ENCODE peak calls at places on chromosomes 4 and X, in five cellular contexts. J is fibroblast of pulmonary artery, H is brain microvascular endothelial cell, Q is breast epithelium, T is mammary epithelial cell. E is an unnamed sample.

GRCh38 chrX:30302957-30303356 is 6.2 kb downstream of the NR0B1 start:
- DNase-seq in J (no peak), Q (peak; percentile 30), H (no peak), T (peak; percentile 35), E (no peak)

GRCh38 chr4:89492476-89493110 is 185.0 kb upstream of the GPRIN3 start:
- DNase-seq in J (peak; percentile 92), Q (no peak), H (peak; percentile 80), T (peak; percentile 60), E (no peak)

GRCh38 chr4:25843340-25844097 is 19.3 kb downstream of the SEL1L3 start:
- DNase-seq in T (no peak), J (no peak), H (no peak), Q (no peak), E (no peak)

GRCh38 chrX:31179203-31179602 is 107.4 kb upstream of the FTHL17 start:
- DNase-seq in T (no peak), J (no peak), H (no peak), Q (no peak), E (no peak)

GRCh38 chr4:38583102-38583501 is 80.9 kb upstream of the KLF3 start:
- DNase-seq in H (no peak), T (peak; percentile 46), Q (no peak), J (no peak), E (no peak)

GRCh38 chr4:41442818-41443217 is 95.1 kb upstream of the LIMCH1 start:
- DNase-seq in T (no peak), J (no peak), Q (no peak), H (no peak), E (no peak)

GRCh38 chr4:106032851-106033286 is 137.6 kb downstream of the NPNT start:
- DNase-seq in J (peak; percentile 44), Q (no peak), H (peak; percentile 16), T (no peak), E (no peak)

GRCh38 chr4:84238247-84239090 is 260.6 kb downstream of the NKX6-1 start:
- DNase-seq in H (peak; percentile 18), Q (no peak), J (no peak), T (peak; percentile 26), E (no peak)

GRCh38 chr4:57424231-57424897 is 314.2 kb upstream of the IGFBP7 start:
- DNase-seq in H (peak; percentile 80), Q (no peak), T (peak; percentile 90), J (peak; percentile 74), E (peak; percentile 75)

GRCh38 chr4:119872344-119873031 is 194.2 kb downstream of the MAD2L1 start:
- DNase-seq in Q (no peak), J (no peak), T (no peak), H (no peak), E (peak; percentile 64)

GRCh38 chrX:46260502-46260901 is 284.7 kb downstream of the ZNF674 start:
- DNase-seq in T (peak; percentile 97), Q (peak; percentile 53), H (no peak), J (no peak), E (no peak)

GRCh38 chr4:75494563-75494962 is 19.6 kb downstream of the RCHY1 start:
- DNase-seq in J (peak; percentile 80), H (peak; percentile 28), T (peak; percentile 84), Q (no peak), E (no peak)

GRCh38 chrX:130825509-130825908 is 77.5 kb downstream of the ENOX2 start:
- DNase-seq in J (no peak), Q (no peak), H (no peak), T (no peak), E (no peak)

GRCh38 chr4:122065149-122065548 is 87.0 kb upstream of the BLTP1 start:
- DNase-seq in J (no peak), Q (no peak), H (no peak), T (no peak), E (no peak)

GRCh38 chr4:154743683-154744340 is at the start of gene LRAT:
- DNase-seq in T (peak; percentile 89), Q (peak; percentile 53), H (no peak), J (no peak), E (no peak)

GRCh38 chrX:91434351-91435168 is at the start of gene PABPC5:
- DNase-seq in T (peak; percentile 0), Q (peak; percentile 47), H (peak; percentile 44), J (peak; percentile 83), E (no peak)

GRCh38 chrX:43573441-43574015 is 82.6 kb upstream of the MAOA start:
- DNase-seq in J (no peak), Q (no peak), T (no peak), H (no peak), E (no peak)

GRCh38 chr4:146302833-146303232 is 88.5 kb downstream of the REELD1 start:
- DNase-seq in J (no peak), T (no peak), H (no peak), Q (no peak), E (no peak)

GRCh38 chr4:41573458-41574129 is 35.6 kb downstream of the LIMCH1 start:
- DNase-seq in Q (no peak), T (no peak), H (no peak), J (peak; percentile 24), E (no peak)

GRCh38 chrX:101550825-101551767 is 749 bp downstream of the ARMCX1 start:
- DNase-seq in J (peak; percentile 42), T (peak; percentile 4), Q (no peak), H (peak; percentile 15), E (no peak)

GRCh38 chrX:103063191-103063845 is 653 bp downstream of the BEX1 start:
- DNase-seq in J (peak; percentile 55), H (peak; percentile 32), Q (no peak), T (peak; percentile 9), E (no peak)
- H3K4me3 ChIP-seq in J (peak overlapping the region; percentile 46), H (peak overlapping the region; percentile 59), Q (peak overlapping the region; percentile 51), T (no peak overlapping the region), E (peak overlapping the region; percentile 33)

GRCh38 chr4:69470561-69470960 is 25.1 kb downstream of the UGT2B4 start:
- DNase-seq in Q (no peak), T (no peak), H (no peak), J (no peak), E (no peak)
- TF ChIP-seq CTCF in Q (no peak), T (no peak), H (no peak), J (peak; percentile 1), E (peak; percentile 39)

GRCh38 chr4:62909238-62909637 is 1500.0 kb downstream of the TECRL start:
- DNase-seq in H (no peak), T (no peak), Q (no peak), J (no peak), E (no peak)

GRCh38 chr4:62917649-62918048 is 1491.6 kb downstream of the TECRL start:
- DNase-seq in H (no peak), J (no peak), T (no peak), Q (no peak), E (no peak)

GRCh38 chr4:62914758-62915157 is 1494.5 kb downstream of the TECRL start:
- DNase-seq in T (no peak), Q (no peak), J (no peak), H (no peak), E (no peak)

GRCh38 chr4:62912531-62912930 is 1496.7 kb downstream of the TECRL start:
- DNase-seq in J (no peak), T (no peak), H (no peak), Q (no peak), E (no peak)

GRCh38 chr4:62913065-62913464 is 1496.2 kb downstream of the TECRL start:
- DNase-seq in T (no peak), Q (no peak), H (no peak), J (no peak), E (no peak)
- H3K4me3 ChIP-seq in T (no peak overlapping the region), Q (no peak overlapping the region), H (no peak overlapping the region), J (no peak overlapping the region), E (no peak overlapping the region)

GRCh38 chrX:14509325-14510057 is 19.8 kb upstream of the GLRA2 start:
- DNase-seq in Q (no peak), J (no peak), T (no peak), H (no peak), E (no peak)

GRCh38 chrX:14504960-14505538 is 24.3 kb upstream of the GLRA2 start:
- DNase-seq in J (no peak), H (no peak), Q (no peak), T (peak; percentile 47), E (no peak)

GRCh38 chrX:14505648-14506047 is 23.7 kb upstream of the GLRA2 start:
- DNase-seq in T (no peak), Q (no peak), J (no peak), H (no peak), E (no peak)

GRCh38 chrX:14506866-14507265 is 22.5 kb upstream of the GLRA2 start:
- DNase-seq in T (peak; percentile 11), Q (no peak), H (no peak), J (no peak), E (no peak)

GRCh38 chrX:14508025-14508690 is 21.2 kb upstream of the GLRA2 start:
- DNase-seq in T (peak; percentile 39), J (no peak), Q (no peak), H (no peak), E (no peak)
- TF ChIP-seq CTCF in T (no peak), J (no peak), Q (no peak), H (no peak), E (no peak)

DNA sequence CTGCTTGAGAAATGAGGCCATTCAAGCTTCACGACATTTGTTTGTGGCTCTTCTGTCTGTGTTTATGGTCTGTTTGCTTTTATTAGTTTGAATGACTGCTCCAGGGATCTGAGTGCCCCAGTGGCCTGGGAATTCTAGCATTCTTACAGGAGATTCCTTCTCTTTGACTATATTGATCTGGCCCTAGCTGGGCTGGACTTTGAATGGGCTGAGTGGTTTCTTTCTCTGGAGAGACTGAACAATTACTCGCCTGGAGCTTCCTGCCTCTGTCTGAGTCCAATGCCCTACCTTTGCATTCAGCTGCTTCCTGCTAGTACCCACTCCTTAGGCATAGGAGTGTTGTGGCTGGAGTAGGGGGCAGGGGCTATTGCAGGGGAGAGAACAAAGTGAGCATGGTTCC is 51.2 kb upstream of the EDA start:
- DNase-seq in Q (no peak), J (no peak), H (no peak), T (no peak), E (no peak)
- H3K4me3 ChIP-seq in Q (no peak overlapping the region), J (no peak overlapping the region), H (no peak overlapping the region), T (no peak overlapping the region), E (no peak overlapping the region)

DNA sequence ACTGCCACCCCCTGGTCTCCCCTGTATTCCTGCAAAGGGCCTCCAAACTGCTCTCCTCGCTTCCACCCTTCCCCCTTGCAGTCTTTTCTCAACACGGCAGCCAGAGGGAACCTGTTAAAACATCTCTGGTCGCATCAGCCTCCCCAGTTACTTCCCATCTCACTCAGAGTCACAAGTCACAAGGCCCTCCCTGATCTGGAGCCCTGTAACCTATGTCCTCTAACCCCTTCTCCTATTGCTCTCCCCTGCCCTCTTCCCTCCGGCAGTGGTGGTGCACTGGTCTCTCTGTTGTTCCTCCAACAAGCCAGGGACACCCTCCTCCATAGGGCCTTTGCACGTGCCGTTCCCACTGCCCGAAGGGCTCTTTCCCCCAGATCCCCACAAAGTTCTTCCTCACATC is 73.2 kb downstream of the SH3KBP1 start:
- DNase-seq in Q (no peak), J (no peak), H (no peak), T (no peak), E (no peak)
- TF ChIP-seq CTCF in Q (no peak), J (no peak), H (no peak), T (no peak), E (no peak)